ENCODE peak calls at places on chromosomes 3 and 15, in seven cellular contexts. X is mammary epithelial cell; D is WERI-Rb-1; W is CD8-positive, alpha-beta T cell; N is stomach; Q is A549; K is endodermal cell. F is an unnamed sample.

GRCh38 chr3:144670560-144670959 is 698.9 kb downstream of the DIPK2A start:
- DNase-seq in X (no peak), D (no peak), W (no peak), N (no peak), Q (no peak), K (no peak), F (no peak)

GRCh38 chr3:159824341-159824740 is 164.3 kb upstream of the IL12A start:
- DNase-seq in X (peak; percentile 88), D (no peak), W (no peak), N (no peak), Q (peak; percentile 82), K (no peak), F (no peak)

GRCh38 chr15:99070268-99070667 is 34.6 kb upstream of the SYNM start:
- DNase-seq in X (no peak), D (no peak), W (no peak), N (no peak), Q (no peak), K (no peak), F (no peak)

GRCh38 chr15:35246376-35246965 is 161.4 kb upstream of the NANOGP8 start:
- DNase-seq in X (no peak), D (no peak), W (no peak), N (no peak), Q (no peak), K (peak; percentile 71), F (no peak)

GRCh38 chr3:145124886-145125285 is 1036.1 kb downstream of the PLOD2 start:
- DNase-seq in X (no peak), D (no peak), W (no peak), N (no peak), Q (no peak), K (no peak), F (peak; percentile 40)

GRCh38 chr15:85533949-85534543 is 153.6 kb downstream of the AKAP13 start:
- DNase-seq in X (peak; percentile 38), D (no peak), W (no peak), N (no peak), Q (no peak), K (no peak), F (no peak)

GRCh38 chr3:136741063-136741462 is 11.1 kb downstream of the STAG1 start:
- DNase-seq in X (no peak), D (no peak), W (no peak), N (no peak), Q (no peak), K (no peak), F (no peak)

GRCh38 chr3:78804251-78805037 is 963.4 kb downstream of the ROBO1 start:
- DNase-seq in X (no peak), D (no peak), W (no peak), N (no peak), Q (no peak), K (no peak), F (no peak)

GRCh38 chr3:17979248-17979647 is 236.8 kb upstream of the TBC1D5 start:
- DNase-seq in X (no peak), D (no peak), W (no peak), N (no peak), Q (no peak), K (no peak), F (no peak)

GRCh38 chr3:170233532-170233931 is 11.3 kb downstream of the PRKCI start:
- DNase-seq in X (peak; percentile 68), D (no peak), W (no peak), N (peak; percentile 76), Q (no peak), K (no peak), F (peak; percentile 50)

GRCh38 chr15:75733761-75734651 is 21.4 kb upstream of the CSPG4 start:
- DNase-seq in X (no peak), D (no peak), W (no peak), N (no peak), Q (no peak), K (peak; percentile 35), F (no peak)

GRCh38 chr15:40106203-40107161 is 2.2 kb downstream of the BMF start:
- DNase-seq in X (peak; percentile 51), D (peak; percentile 66), W (no peak), N (peak; percentile 83), Q (peak; percentile 54), K (peak; percentile 95), F (no peak)

GRCh38 chr3:72938471-72939265 is 50.8 kb downstream of the GXYLT2 start:
- DNase-seq in X (peak; percentile 63), D (no peak), W (peak; percentile 18), N (peak; percentile 37), Q (peak; percentile 70), K (peak; percentile 66), F (peak; percentile 65)

GRCh38 chr3:156633335-156633734 is 41.1 kb upstream of the TIPARP start:
- DNase-seq in X (no peak), D (no peak), W (no peak), N (no peak), Q (no peak), K (no peak), F (no peak)

GRCh38 chr3:42529463-42529862 is 27.0 kb downstream of the VIPR1 start:
- DNase-seq in X (no peak), D (no peak), W (no peak), N (no peak), Q (no peak), K (no peak), F (no peak)

GRCh38 chr3:42531470-42531869 is 29.0 kb downstream of the VIPR1 start:
- DNase-seq in X (no peak), D (no peak), W (no peak), N (no peak), Q (no peak), K (no peak), F (no peak)

GRCh38 chr3:42527368-42527917 is 25.0 kb downstream of the VIPR1 start:
- DNase-seq in X (no peak), D (no peak), W (no peak), N (no peak), Q (no peak), K (no peak), F (no peak)

GRCh38 chr3:42532229-42532628 is 29.8 kb downstream of the VIPR1 start:
- DNase-seq in X (no peak), D (no peak), W (no peak), N (no peak), Q (no peak), K (no peak), F (no peak)

DNA sequence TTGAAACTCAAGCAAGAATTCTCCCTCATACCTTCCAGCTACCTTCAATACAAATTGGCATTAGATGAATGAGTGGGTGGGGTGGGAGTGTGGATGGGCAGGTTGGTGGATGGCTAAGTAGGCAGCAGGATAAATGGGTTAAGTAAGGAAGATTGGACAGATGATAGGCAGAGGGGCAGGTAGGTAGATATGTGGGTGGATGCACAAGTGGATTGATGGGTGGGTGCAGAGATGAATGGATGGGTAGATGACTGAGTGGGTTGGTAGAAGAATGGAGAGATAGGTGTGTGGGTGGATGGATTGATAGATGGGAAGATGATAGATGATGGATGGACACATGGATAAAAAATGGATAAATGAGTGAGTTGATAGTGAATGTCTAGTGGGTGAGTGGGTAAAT is 27.6 kb downstream of the VIPR1 start:
- DNase-seq in X (no peak), D (no peak), W (no peak), N (no peak), Q (no peak), K (no peak), F (no peak)
- H3K4me3 ChIP-seq in X (no peak overlapping the region), D (no peak overlapping the region), W (peak overlapping the region; percentile 28), N (no peak overlapping the region), Q (no peak overlapping the region), K (no peak overlapping the region), F (no peak overlapping the region)

GRCh38 chr3:179088306-179088705 is 16.7 kb upstream of the ZMAT3 start:
- DNase-seq in X (no peak), D (no peak), W (no peak), N (no peak), Q (peak; percentile 7), K (no peak), F (no peak)

GRCh38 chr3:179079537-179079936 is 7.9 kb upstream of the ZMAT3 start:
- DNase-seq in X (no peak), D (no peak), W (no peak), N (no peak), Q (no peak), K (no peak), F (no peak)

GRCh38 chr3:179083977-179084376 is 12.4 kb upstream of the ZMAT3 start:
- DNase-seq in X (no peak), D (no peak), W (no peak), N (no peak), Q (no peak), K (no peak), F (no peak)

GRCh38 chr3:179081885-179082284 is 10.3 kb upstream of the ZMAT3 start:
- DNase-seq in X (no peak), D (no peak), W (no peak), N (no peak), Q (no peak), K (no peak), F (no peak)

DNA sequence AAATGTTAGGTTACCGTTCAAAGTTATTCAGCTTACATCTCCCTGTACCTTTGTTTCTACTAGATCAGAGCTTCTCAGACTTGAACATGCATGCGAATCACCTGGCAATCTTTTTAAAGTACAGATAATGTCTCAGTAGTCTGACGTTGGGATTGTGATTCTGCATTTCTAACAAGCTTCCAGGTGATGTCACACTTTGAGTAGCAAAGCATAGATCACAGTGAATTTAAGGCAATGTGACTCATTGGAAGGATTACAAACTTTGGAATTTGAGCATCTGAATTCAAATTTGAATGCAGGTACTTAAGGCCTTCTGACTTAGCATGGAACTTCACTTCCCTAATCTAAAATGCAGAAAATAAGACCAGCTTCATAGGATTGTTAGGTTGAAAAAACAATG is 10.8 kb upstream of the ZMAT3 start:
- DNase-seq in X (peak; percentile 69), D (no peak), W (no peak), N (no peak), Q (no peak), K (no peak), F (no peak)
- H3K4me3 ChIP-seq in X (no peak overlapping the region), D (no peak overlapping the region), W (no peak overlapping the region), N (no peak overlapping the region), Q (no peak overlapping the region), K (no peak overlapping the region), F (no peak overlapping the region)

DNA sequence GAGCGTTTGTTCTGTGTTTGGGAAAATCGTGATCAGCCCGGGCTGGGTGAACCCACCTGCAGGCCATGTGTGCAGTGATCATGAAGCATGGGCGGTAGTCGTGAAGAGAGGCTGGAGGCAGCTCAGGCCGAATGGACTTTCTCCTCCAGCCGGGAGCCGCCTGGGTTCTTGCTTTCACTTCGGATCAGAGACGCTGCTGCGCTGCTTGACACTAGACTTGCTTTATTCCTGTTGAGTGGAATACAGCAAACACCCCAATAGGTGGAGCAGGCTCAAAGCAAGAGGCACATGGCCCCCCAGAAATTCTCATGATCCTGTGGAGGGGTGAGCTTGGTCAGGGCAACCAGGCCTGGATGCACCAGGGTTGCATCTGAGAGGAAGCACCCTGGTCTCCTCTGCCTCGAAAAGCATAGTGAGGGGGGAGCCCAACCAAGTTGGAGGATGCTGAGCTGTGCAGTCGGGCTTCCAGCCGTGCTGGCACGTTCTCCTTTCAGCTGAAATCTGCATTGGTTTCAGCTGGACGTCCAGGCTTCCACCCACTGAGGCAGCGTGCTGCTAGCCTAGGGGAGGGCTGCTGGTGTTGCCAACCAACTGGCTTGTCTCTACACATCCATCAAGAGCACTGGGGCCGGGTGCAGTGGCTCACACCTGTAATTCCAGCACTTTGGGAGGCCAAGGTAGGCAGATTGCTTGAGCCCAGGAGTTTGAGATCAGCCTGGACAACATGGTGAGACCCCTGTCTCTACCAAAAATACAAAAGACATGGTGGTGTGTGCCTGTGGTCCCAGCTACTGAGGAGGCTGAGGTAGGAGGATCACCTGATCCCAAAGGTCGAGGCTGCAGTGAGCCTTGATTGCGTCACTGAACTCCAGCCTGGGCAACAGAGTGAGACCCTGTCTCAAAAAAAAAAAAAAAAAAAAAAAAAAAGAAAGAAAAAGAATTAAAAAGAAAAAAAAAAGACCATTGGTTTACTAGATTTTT is 2.8 kb upstream of the NRROS start:
- DNase-seq in X (no peak), D (no peak), W (no peak), N (no peak), Q (no peak), K (no peak), F (no peak)
- H3K4me3 ChIP-seq in X (no peak overlapping the region), D (no peak overlapping the region), W (no peak overlapping the region), N (no peak overlapping the region), Q (no peak overlapping the region), K (no peak overlapping the region), F (no peak overlapping the region)

GRCh38 chr3:134287512-134287911 is 36.9 kb upstream of the RYK start:
- DNase-seq in X (no peak), D (no peak), W (no peak), N (no peak), Q (no peak), K (no peak), F (no peak)
- H3K4me3 ChIP-seq in X (no peak overlapping the region), D (no peak overlapping the region), W (no peak overlapping the region), N (no peak overlapping the region), Q (no peak overlapping the region), K (no peak overlapping the region), F (no peak overlapping the region)